ENCODE peak calls at places on chromosomes 3 and 15, in five cellular contexts. G is caudate nucleus, J is progenitor cell of endocrine pancreas, Y is cardiac fibroblast, N is AG04450. V is an unnamed sample.

GRCh38 chr3:69116897-69117296 is 5.5 kb downstream of the LMOD3 start:
- DNase-seq in G (peak), Y (no peak), N (no peak), J (no peak), V (peak)

GRCh38 chr15:65192016-65192415 is 6.9 kb upstream of the CLPX start:
- DNase-seq in G (no peak), N (no peak), J (no peak), Y (peak), V (no peak)

GRCh38 chr3:69737396-69737795 is 1.9 kb upstream of the MITF start:
- DNase-seq in G (no peak), Y (no peak), J (no peak), N (no peak), V (no peak)

GRCh38 chr3:13199006-13199776 is 126.0 kb upstream of the IQSEC1 start:
- DNase-seq in J (no peak), N (no peak), G (no peak), Y (no peak), V (no peak)

GRCh38 chr3:60301142-60301541 is 950.1 kb downstream of the FHIT start:
- DNase-seq in N (peak), G (no peak), Y (peak), J (no peak), V (no peak)

GRCh38 chr3:18988619-18989229 is 159.6 kb upstream of the KCNH8 start:
- DNase-seq in G (no peak), Y (peak), J (no peak), N (no peak), V (no peak)

GRCh38 chr3:20648294-20648693 is 462.3 kb upstream of the SGO1 start:
- DNase-seq in J (no peak), Y (peak), N (peak), G (no peak), V (no peak)

GRCh38 chr15:74545061-74545460 is 4.0 kb downstream of the ARID3B start:
- DNase-seq in N (no peak), Y (no peak), G (no peak), J (no peak), V (no peak)

GRCh38 chr3:142118911-142119310 is 30.4 kb downstream of the TFDP2 start:
- DNase-seq in N (no peak), Y (peak), G (no peak), J (no peak), V (no peak)

GRCh38 chr3:182259579-182259978 is 533.7 kb upstream of the ATP11B start:
- DNase-seq in Y (peak), J (no peak), G (peak), N (no peak), V (peak)

GRCh38 chr15:60389261-60390077 is 8.3 kb downstream of the ANXA2 start:
- DNase-seq in Y (no peak), N (no peak), J (no peak), G (no peak), V (no peak)

GRCh38 chr3:44114142-44114541 is 127.5 kb upstream of the TOPAZ1 start:
- DNase-seq in Y (peak), N (no peak), G (no peak), J (peak), V (no peak)

GRCh38 chr15:43187544-43188155 is 2.4 kb downstream of the CCNDBP1 start:
- DNase-seq in G (no peak), J (no peak), Y (peak), N (peak), V (no peak)

GRCh38 chr3:25045291-25045690 is 382.8 kb upstream of the RARB start:
- DNase-seq in J (no peak), N (no peak), Y (no peak), G (no peak), V (peak)

GRCh38 chr3:56467108-56467507 is 1.2 kb downstream of the ERC2 start:
- DNase-seq in N (no peak), J (peak), Y (peak), G (peak), V (peak)

GRCh38 chr3:135516143-135516542 is 449.4 kb upstream of the PPP2R3A start:
- DNase-seq in G (no peak), N (no peak), J (no peak), Y (no peak), V (no peak)

GRCh38 chr15:101026686-101027272 is 107.6 kb downstream of the LRRK1 start:
- DNase-seq in G (no peak), Y (peak), J (no peak), N (no peak), V (no peak)

GRCh38 chr3:129602309-129602708 is 4.2 kb downstream of the PLXND1 start:
- DNase-seq in Y (no peak), J (no peak), G (no peak), N (no peak), V (no peak)

GRCh38 chr3:130900959-130901358 is 7.1 kb downstream of the ATP2C1 start:
- DNase-seq in J (no peak), G (no peak), Y (no peak), N (no peak), V (no peak)

GRCh38 chr3:127768346-127769008 is 53.8 kb downstream of the MGLL start:
- DNase-seq in Y (peak), G (no peak), J (no peak), N (peak), V (no peak)

GRCh38 chr3:107683447-107683846 is 160.7 kb downstream of the BBX start:
- DNase-seq in N (no peak), J (no peak), G (no peak), Y (peak), V (no peak)

GRCh38 chr15:36497903-36498302 is 81.5 kb upstream of the CDIN1 start:
- DNase-seq in N (no peak), J (no peak), G (no peak), Y (peak), V (no peak)

GRCh38 chr15:76056931-76057330 is 2.9 kb upstream of the TMEM266 start:
- DNase-seq in G (no peak), J (no peak), Y (no peak), N (no peak), V (no peak)

GRCh38 chr3:172138792-172139507 is 99.6 kb downstream of the FNDC3B start:
- DNase-seq in Y (peak), N (no peak), J (no peak), G (peak), V (peak)

GRCh38 chr3:107988464-107989156 is 102.2 kb downstream of the CD47 start:
- DNase-seq in J (no peak), Y (peak), N (no peak), G (no peak), V (no peak)

GRCh38 chr3:163056874-163057497 is 1560.4 kb downstream of the OTOL1 start:
- DNase-seq in G (no peak), J (peak), Y (peak), N (peak), V (no peak)

GRCh38 chr3:32577621-32578556 is 7.2 kb upstream of the DYNC1LI1 start:
- DNase-seq in G (no peak), J (no peak), Y (peak), N (no peak), V (peak)

GRCh38 chr15:25783607-25784131 is 79.5 kb downstream of the ATP10A start:
- DNase-seq in G (no peak), Y (peak), N (no peak), J (no peak), V (no peak)

GRCh38 chr15:41648097-41648496 is 12.1 kb upstream of the MGA start:
- DNase-seq in J (no peak), Y (no peak), G (no peak), N (no peak), V (no peak)

GRCh38 chr3:172156309-172156998 is 117.1 kb downstream of the FNDC3B start:
- DNase-seq in J (no peak), G (no peak), Y (no peak), N (no peak), V (no peak)

GRCh38 chr15:36468746-36469145 is 110.7 kb upstream of the CDIN1 start:
- DNase-seq in N (peak), J (no peak), Y (peak), G (no peak), V (no peak)

GRCh38 chr15:24764375-24765171 is 89.0 kb downstream of the NPAP1 start:
- DNase-seq in N (no peak), J (no peak), Y (no peak), G (no peak), V (no peak)

GRCh38 chr3:136954980-136955780 is 2.6 kb upstream of the IL20RB start:
- DNase-seq in J (no peak), N (no peak), G (no peak), Y (no peak), V (no peak)

GRCh38 chr3:31533169-31533870 is 595 bp downstream of the STT3B start:
- DNase-seq in N (no peak), J (peak), G (peak), Y (peak), V (peak)

V was measured in occipital lobe.